ENCODE peak calls at places on chromosome 3, in ten cellular contexts. X, F, W, N, M, B, D, A, U and P are unnamed samples.

GRCh38 chr3:10950476-10951294 is 41.9 kb upstream of the SLC6A1 start:
- DNase-seq in F (peak), X (peak), W (no peak), B (no peak), A (no peak), D (no peak), M (peak), U (no peak), N (no peak), P (no peak)

GRCh38 chr3:166425900-166426611 is 588.8 kb upstream of the BCHE start:
- DNase-seq in B (no peak), W (no peak), A (no peak), F (no peak), D (no peak), M (no peak), X (no peak), U (no peak), N (no peak), P (no peak)

GRCh38 chr3:30273304-30274072 is 332.9 kb upstream of the TGFBR2 start:
- DNase-seq in A (no peak), D (no peak), W (no peak), X (no peak), N (no peak), F (no peak), U (no peak), B (no peak), M (peak), P (no peak)

GRCh38 chr3:12294885-12295580 is 6.2 kb downstream of the PPARG start:
- DNase-seq in N (no peak), M (peak), W (no peak), B (no peak), F (no peak), U (no peak), X (peak), A (no peak), D (no peak), P (no peak)

GRCh38 chr3:64846009-64846408 is 158.2 kb upstream of the ADAMTS9 start:
- DNase-seq in D (no peak), M (no peak), X (no peak), F (no peak), U (no peak), N (no peak), W (no peak), B (no peak), A (no peak), P (no peak)

GRCh38 chr3:191376742-191377141 is 46.4 kb upstream of the UTS2B start:
- DNase-seq in M (peak), U (no peak), A (no peak), N (no peak), B (no peak), W (no peak), F (no peak), X (peak), D (no peak), P (no peak)

GRCh38 chr3:194255252-194256039 is 95.7 kb downstream of the CPN2 start:
- DNase-seq in U (no peak), W (peak), M (no peak), B (peak), N (peak), X (peak), F (no peak), A (peak), D (no peak), P (no peak)

GRCh38 chr3:128151758-128152274 is 1.5 kb upstream of the EEFSEC start:
- DNase-seq in D (no peak), W (no peak), M (no peak), F (no peak), B (no peak), A (no peak), N (no peak), U (no peak), X (no peak), P (no peak)

GRCh38 chr3:189419022-189419421 is 212.2 kb upstream of the TP63 start:
- DNase-seq in D (no peak), X (no peak), N (no peak), U (peak), A (no peak), B (no peak), M (no peak), W (no peak), F (no peak), P (no peak)

GRCh38 chr3:94065819-94066218 is 3.0 kb downstream of the NSUN3 start:
- DNase-seq in X (no peak), M (no peak), A (no peak), B (no peak), N (no peak), D (no peak), U (no peak), F (no peak), W (no peak), P (no peak)

GRCh38 chr3:100825574-100825973 is 116.3 kb downstream of the TFG start:
- DNase-seq in N (no peak), B (no peak), D (no peak), A (no peak), F (no peak), U (no peak), X (no peak), M (no peak), W (no peak), P (no peak)

GRCh38 chr3:44992555-44993470 is 16.8 kb downstream of the EXOSC7 start:
- DNase-seq in U (no peak), W (no peak), D (no peak), N (no peak), F (no peak), A (no peak), B (no peak), M (no peak), X (peak), P (no peak)

GRCh38 chr3:13479332-13479581 is 849 bp upstream of the HDAC11 start:
- DNase-seq in M (no peak), A (no peak), F (peak), W (no peak), D (no peak), U (no peak), B (peak), N (no peak), X (peak), P (peak)

GRCh38 chr3:116154389-116154788 is 290.9 kb downstream of the LSAMP start:
- DNase-seq in W (no peak), X (no peak), D (no peak), B (no peak), N (no peak), U (no peak), M (no peak), F (no peak), A (no peak), P (no peak)

GRCh38 chr3:155102329-155102728 is 22.2 kb downstream of the MME start:
- DNase-seq in F (no peak), W (no peak), N (no peak), X (no peak), B (no peak), M (peak), A (no peak), D (no peak), U (no peak), P (no peak)

GRCh38 chr3:114584734-114585371 is 291.0 kb downstream of the TIGIT start:
- DNase-seq in A (no peak), X (no peak), N (no peak), M (no peak), B (no peak), F (no peak), U (no peak), D (no peak), W (no peak), P (no peak)

GRCh38 chr3:1830851-1831250 is 267.8 kb upstream of the CNTN4 start:
- DNase-seq in F (no peak), A (no peak), D (no peak), X (no peak), U (no peak), N (no peak), M (no peak), B (no peak), W (no peak), P (no peak)

GRCh38 chr3:134378384-134378783 is 4.1 kb upstream of the AMOTL2 start:
- DNase-seq in U (no peak), A (peak), W (no peak), X (peak), F (peak), D (no peak), B (peak), M (no peak), N (peak), P (no peak)

GRCh38 chr3:31406901-31407300 is 125.8 kb upstream of the STT3B start:
- DNase-seq in X (no peak), W (no peak), D (no peak), A (no peak), N (no peak), B (no peak), F (no peak), M (no peak), U (no peak), P (no peak)

GRCh38 chr3:43707998-43708397 is 17.3 kb downstream of the ABHD5 start:
- DNase-seq in U (no peak), W (no peak), X (peak), A (no peak), D (no peak), B (no peak), M (peak), N (no peak), F (no peak), P (no peak)

GRCh38 chr3:178169421-178169820 is 366.8 kb upstream of the KCNMB2 start:
- DNase-seq in M (no peak), A (no peak), D (no peak), X (no peak), U (no peak), W (no peak), F (no peak), B (no peak), N (no peak), P (no peak)

GRCh38 chr3:167861649-167862048 is 126.1 kb downstream of the SERPINI1 start:
- DNase-seq in W (no peak), M (no peak), A (no peak), U (no peak), X (no peak), B (no peak), F (no peak), D (no peak), N (no peak), P (no peak)

GRCh38 chr3:17040322-17040721 is 155.6 kb downstream of the PLCL2 start:
- DNase-seq in W (no peak), M (no peak), U (no peak), N (no peak), D (no peak), B (no peak), X (no peak), A (no peak), F (no peak), P (no peak)

GRCh38 chr3:183822631-183823030 is 2.7 kb downstream of the MAP6D1 start:
- DNase-seq in U (no peak), W (no peak), D (no peak), X (no peak), A (no peak), F (peak), M (no peak), B (no peak), N (no peak), P (no peak)

GRCh38 chr3:40623567-40623966 is 98.8 kb downstream of the ZNF621 start:
- DNase-seq in D (no peak), M (no peak), U (no peak), N (no peak), X (peak), F (no peak), B (no peak), W (no peak), A (no peak), P (no peak)

GRCh38 chr3:108131105-108131794 is 40.4 kb upstream of the CD47 start:
- DNase-seq in D (no peak), U (no peak), M (peak), X (peak), F (no peak), N (no peak), B (no peak), A (no peak), W (no peak), P (no peak)

GRCh38 chr3:103991461-103992115 is 1375.1 kb upstream of the ALCAM start:
- DNase-seq in D (no peak), B (no peak), F (no peak), A (no peak), U (no peak), N (no peak), W (no peak), M (no peak), X (no peak), P (no peak)

GRCh38 chr3:43015572-43016512 is 36.7 kb downstream of the GASK1A start:
- DNase-seq in D (no peak), U (no peak), W (no peak), B (no peak), F (no peak), X (no peak), M (no peak), A (no peak), N (no peak), P (no peak)

GRCh38 chr3:197487911-197488391 is 67.8 kb downstream of the BDH1 start:
- DNase-seq in D (no peak), U (peak), F (no peak), M (peak), B (peak), A (no peak), W (no peak), N (no peak), X (peak), P (peak)

GRCh38 chr3:73255609-73256029 is 194.2 kb downstream of the EBLN2 start:
- DNase-seq in X (peak), D (no peak), B (no peak), W (no peak), U (no peak), M (peak), N (peak), A (no peak), F (no peak), P (no peak)

GRCh38 chr3:11214451-11214987 is 57.7 kb upstream of the ATG7 start:
- DNase-seq in F (no peak), N (no peak), X (no peak), U (no peak), D (no peak), A (no peak), B (no peak), W (no peak), M (no peak), P (no peak)